ENCODE peak calls at places on chromosomes 11 and 22, in four cellular contexts. J, E, R and S are unnamed samples.

GRCh38 chr11:70713988-70714665 is 315.8 kb downstream of the CTTN start:
- DNase-seq in J (no peak), E (no peak), R (peak), S (no peak)

GRCh38 chr11:88569342-88569741 is 231.8 kb upstream of the CTSC start:
- DNase-seq in J (no peak), E (no peak), R (no peak), S (no peak)

GRCh38 chr22:46457502-46458488 is 79.6 kb downstream of the CELSR1 start:
- DNase-seq in J (no peak), E (no peak), R (no peak), S (no peak)

GRCh38 chr11:100151944-100152343 is 535.1 kb upstream of the ARHGAP42 start:
- DNase-seq in J (no peak), E (no peak), R (no peak), S (no peak)

GRCh38 chr22:19085233-19086043 is 36.8 kb downstream of the DGCR2 start:
- DNase-seq in J (no peak), E (no peak), R (no peak), S (no peak)

GRCh38 chr11:69944146-69944795 is 125.1 kb upstream of the FGF3 start:
- DNase-seq in J (no peak), E (no peak), R (no peak), S (no peak)

GRCh38 chr22:41828516-41828915 is 4.4 kb upstream of the SREBF2 start:
- DNase-seq in J (no peak), E (no peak), R (no peak), S (no peak)

GRCh38 chr22:21624120-21624879 is 5.5 kb downstream of the YDJC start:
- DNase-seq in J (no peak), E (no peak), R (peak), S (no peak)

GRCh38 chr11:30155428-30155827 is 75.4 kb upstream of the FSHB start:
- DNase-seq in J (no peak), E (no peak), R (no peak), S (no peak)

GRCh38 chr22:46902436-46902835 is 140.0 kb downstream of the TBC1D22A start:
- DNase-seq in J (no peak), E (no peak), R (no peak), S (peak)

GRCh38 chr11:46547579-46547978 is 46.2 kb downstream of the AMBRA1 start:
- DNase-seq in J (no peak), E (no peak), R (no peak), S (no peak)

GRCh38 chr11:63999349-64000025 is 13.2 kb downstream of the OTUB1 start:
- DNase-seq in J (peak), E (peak), R (peak), S (no peak)

GRCh38 chr22:22349455-22349836 is 104.9 kb downstream of the VPREB1 start:
- DNase-seq in J (no peak), E (no peak), R (no peak), S (no peak)

GRCh38 chr22:37491106-37491505 is 4.9 kb upstream of the MFNG start:
- DNase-seq in J (no peak), E (no peak), R (no peak), S (no peak)

GRCh38 chr11:2825261-2825885 is 60.2 kb downstream of the CDKN1C start:
- DNase-seq in J (no peak), E (no peak), R (no peak), S (no peak)

GRCh38 chr11:2264366-2265011 is 5.9 kb downstream of the ASCL2 start:
- DNase-seq in J (no peak), E (no peak), R (no peak), S (no peak)

GRCh38 chr11:36822829-36823228 is 224.8 kb upstream of the RAG2 start:
- DNase-seq in J (no peak), E (no peak), R (no peak), S (no peak)

GRCh38 chr11:130911306-130911705 is 5.0 kb downstream of the SNX19 start:
- DNase-seq in J (no peak), E (no peak), R (no peak), S (no peak)

GRCh38 chr22:48950151-48950915 is 877.3 kb downstream of the BRD1 start:
- DNase-seq in J (no peak), E (peak), R (peak), S (peak)

GRCh38 chr11:20161230-20161918 is 1.1 kb upstream of the DBX1 start:
- DNase-seq in J (no peak), E (no peak), R (peak), S (no peak)

GRCh38 chr11:96280444-96280843 is 62.6 kb downstream of the MAML2 start:
- DNase-seq in J (no peak), E (no peak), R (no peak), S (no peak)

GRCh38 chr11:968822-969221 is 43.2 kb downstream of the AP2A2 start:
- DNase-seq in J (no peak), E (no peak), R (no peak), S (no peak)

GRCh38 chr11:120929664-120930154 is 94.2 kb upstream of the TBCEL start:
- DNase-seq in J (no peak), E (no peak), R (peak), S (no peak)

GRCh38 chr11:120236169-120237107 is 3.5 kb upstream of the POU2F3 start:
- DNase-seq in J (no peak), E (no peak), R (peak), S (no peak)

GRCh38 chr11:59918987-59919589 is 19.1 kb upstream of the OOSP1 start:
- DNase-seq in J (no peak), E (no peak), R (no peak), S (no peak)

GRCh38 chr11:93858376-93858775 is 8.0 kb upstream of the VSTM5 start:
- DNase-seq in J (no peak), E (no peak), R (no peak), S (no peak)

GRCh38 chr22:35712672-35713071 is 5.0 kb upstream of the APOL5 start:
- DNase-seq in J (no peak), E (no peak), R (no peak), S (no peak)

GRCh38 chr11:64007160-64007628 is 21.0 kb downstream of the OTUB1 start:
- DNase-seq in J (no peak), E (no peak), R (peak), S (no peak)

GRCh38 chr22:31139866-31140716 is at the start of gene PLA2G3:
- DNase-seq in J (no peak), E (no peak), R (peak), S (no peak)

GRCh38 chr11:120807414-120808150 is 216.3 kb upstream of the TBCEL start:
- DNase-seq in J (no peak), E (no peak), R (peak), S (no peak)

GRCh38 chr11:77075425-77075905 is 8.7 kb downstream of the CAPN5 start:
- DNase-seq in J (no peak), E (no peak), R (no peak), S (no peak)

GRCh38 chr11:68329993-68330699 is 17.8 kb downstream of the LRP5 start:
- DNase-seq in J (no peak), E (no peak), R (no peak), S (no peak)

GRCh38 chr11:108069947-108070346 is 51.4 kb upstream of the ACAT1 start:
- DNase-seq in J (no peak), E (no peak), R (no peak), S (no peak)

GRCh38 chr11:112871909-112872511 is 89.2 kb upstream of the NCAM1 start:
- DNase-seq in J (no peak), E (no peak), R (no peak), S (no peak)

GRCh38 chr11:61728940-61729219 is 23.6 kb upstream of the MYRF start:
- DNase-seq in J (no peak), E (no peak), R (no peak), S (no peak)

GRCh38 chr11:122207921-122208764 is 92.1 kb upstream of the BLID start:
- DNase-seq in J (no peak), E (no peak), R (no peak), S (no peak)

GRCh38 chr11:46736615-46737014 is 17.6 kb downstream of the F2 start:
- DNase-seq in J (no peak), E (no peak), R (no peak), S (no peak)

GRCh38 chr11:70650075-70650909 is 252.0 kb downstream of the CTTN start:
- DNase-seq in J (no peak), E (peak), R (peak), S (no peak)

GRCh38 chr11:10909141-10909883 is 51.5 kb upstream of the ZBED5 start:
- DNase-seq in J (no peak), E (no peak), R (no peak), S (no peak)

GRCh38 chr11:10902301-10902700 is 44.4 kb upstream of the ZBED5 start:
- DNase-seq in J (no peak), E (no peak), R (no peak), S (no peak)

GRCh38 chr11:10902756-10903155 is 44.9 kb upstream of the ZBED5 start:
- DNase-seq in J (no peak), E (no peak), R (no peak), S (no peak)

GRCh38 chr11:10908215-10908990 is 50.5 kb upstream of the ZBED5 start:
- DNase-seq in J (no peak), E (no peak), R (peak), S (no peak)

GRCh38 chr11:10906521-10906920 is 48.7 kb upstream of the ZBED5 start:
- DNase-seq in J (no peak), E (no peak), R (no peak), S (no peak)
- TF ChIP-seq CTCF in J (no peak), E (no peak), R (no peak), S (peak)

DNA sequence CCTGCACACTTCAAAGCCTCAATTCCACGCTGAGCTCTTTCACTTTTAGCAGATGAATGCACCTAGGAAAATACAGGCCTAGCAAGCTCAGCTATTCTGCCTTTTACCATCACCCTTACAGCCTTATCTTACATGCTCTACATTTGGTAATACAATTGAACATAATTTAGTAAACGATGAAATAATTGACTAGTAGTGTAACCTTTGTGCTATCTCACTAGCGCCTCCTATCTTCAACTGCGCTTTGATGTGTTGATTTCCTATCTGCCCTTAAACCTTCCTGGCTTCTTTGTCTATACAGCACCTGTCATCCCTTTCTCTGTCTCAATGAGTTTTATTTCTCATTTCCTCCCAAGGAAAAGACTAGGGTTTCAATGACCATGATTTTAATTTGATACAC is 149.7 kb downstream of the LRRC4C start:
- DNase-seq in J (no peak), E (no peak), R (no peak), S (no peak)
- TF ChIP-seq CTCF in J (no peak), E (peak), R (peak), S (no peak)

GRCh38 chr11:67052891-67053290 is 3.8 kb upstream of the RHOD start:
- DNase-seq in J (no peak), E (no peak), R (no peak), S (no peak)

GRCh38 chr11:67051494-67051893 is 5.2 kb upstream of the RHOD start:
- DNase-seq in J (no peak), E (no peak), R (no peak), S (no peak)

GRCh38 chr11:67048515-67048914 is 8.1 kb upstream of the RHOD start:
- DNase-seq in J (no peak), E (no peak), R (no peak), S (no peak)

GRCh38 chr11:67051945-67052488 is 4.6 kb upstream of the RHOD start:
- DNase-seq in J (no peak), E (no peak), R (no peak), S (no peak)

DNA sequence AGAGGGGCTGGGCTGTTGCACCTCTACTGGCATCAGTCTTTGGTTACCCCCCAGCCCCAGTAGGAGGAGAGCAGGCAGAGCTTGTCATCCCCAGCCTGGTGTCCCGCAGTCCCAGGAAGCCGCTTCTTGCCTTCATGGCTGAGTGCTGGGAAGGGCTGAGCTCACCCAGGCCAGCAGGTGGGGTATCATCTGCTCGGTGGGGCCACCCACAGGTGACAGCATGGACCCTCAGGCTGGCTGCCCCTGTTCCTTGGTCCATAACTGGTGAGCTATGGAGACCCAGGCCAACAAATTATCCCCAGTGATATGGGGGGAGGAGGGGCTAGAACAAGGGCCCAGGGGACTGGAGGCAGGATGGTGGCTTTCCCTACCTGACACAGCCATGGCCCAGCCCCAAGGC is 6.5 kb upstream of the RHOD start:
- DNase-seq in J (no peak), E (no peak), R (no peak), S (no peak)
- TF ChIP-seq CTCF in J (no peak), E (no peak), R (peak), S (no peak)

GRCh38 chr11:105609341-105609781 is 512 bp upstream of the GRIA4 start:
- DNase-seq in J (no peak), E (no peak), R (peak), S (no peak)
- TF ChIP-seq CTCF in J (no peak), E (peak), R (peak), S (peak)